ENCODE peak calls at places on chromosomes 5 and 9, in seven cellular contexts. A, C, S, O, D, B and Z are unnamed samples.

GRCh38 chr9:35553670-35554543 is 51.2 kb upstream of the TESK1 start:
- DNase-seq in S (peak; percentile 92), C (peak; percentile 70), O (peak; percentile 22), A (peak; percentile 31), D (peak; percentile 65), B (no peak), Z (no peak)

GRCh38 chr9:120531683-120532300 is 48.2 kb downstream of the CDK5RAP2 start:
- DNase-seq in D (no peak), O (no peak), B (no peak), S (peak; percentile 66), A (no peak), C (peak; percentile 58), Z (no peak)

GRCh38 chr5:67063791-67064190 is 132.8 kb downstream of the CD180 start:
- DNase-seq in B (no peak), S (no peak), O (no peak), A (no peak), D (no peak), C (no peak), Z (no peak)

GRCh38 chr9:97475079-97475478 is 26.4 kb upstream of the TMOD1 start:
- DNase-seq in C (no peak), D (no peak), A (no peak), O (no peak), S (no peak), B (no peak), Z (no peak)

GRCh38 chr9:113548221-113549041 is 84.9 kb downstream of the RGS3 start:
- DNase-seq in C (peak; percentile 77), S (peak; percentile 43), O (no peak), D (no peak), A (no peak), B (no peak), Z (no peak)

GRCh38 chr9:84874583-84874982 is 205.1 kb downstream of the NTRK2 start:
- DNase-seq in S (no peak), O (no peak), D (no peak), A (no peak), C (no peak), B (no peak), Z (no peak)

GRCh38 chr5:88244686-88245085 is 24.0 kb downstream of the TMEM161B start:
- DNase-seq in S (no peak), A (no peak), C (no peak), B (no peak), D (no peak), O (no peak), Z (no peak)

GRCh38 chr9:97982719-97983523 is at the start of gene ANP32B:
- DNase-seq in S (peak; percentile 97), O (peak; percentile 90), A (peak; percentile 95), B (peak; percentile 94), C (peak; percentile 92), D (peak; percentile 91), Z (peak; percentile 94)

GRCh38 chr9:100108572-100108971 is 9.5 kb downstream of the INVS start:
- DNase-seq in D (no peak), S (no peak), B (no peak), A (no peak), O (no peak), C (no peak), Z (no peak)

GRCh38 chr9:131992906-131993657 is 86.6 kb downstream of the MED27 start:
- DNase-seq in B (no peak), A (no peak), D (no peak), O (no peak), C (no peak), S (no peak), Z (no peak)

GRCh38 chr9:21782207-21782606 is 20.2 kb upstream of the MTAP start:
- DNase-seq in D (no peak), O (no peak), B (no peak), S (no peak), A (no peak), C (no peak), Z (no peak)

GRCh38 chr5:167934561-167934971 is 356.9 kb upstream of the WWC1 start:
- DNase-seq in S (no peak), O (no peak), B (no peak), C (no peak), D (no peak), A (no peak), Z (no peak)

GRCh38 chr9:68547417-68547816 is 6.7 kb upstream of the TMEM252 start:
- DNase-seq in O (no peak), S (no peak), B (no peak), A (no peak), D (no peak), C (no peak), Z (no peak)

GRCh38 chr9:99515087-99515486 is 293.0 kb downstream of the SEC61B start:
- DNase-seq in S (no peak), D (no peak), B (no peak), A (no peak), O (no peak), C (no peak), Z (no peak)

GRCh38 chr5:32736842-32737241 is 25.7 kb downstream of the NPR3 start:
- DNase-seq in O (no peak), C (no peak), S (no peak), A (no peak), D (no peak), B (no peak), Z (no peak)

GRCh38 chr5:32735512-32735911 is 24.4 kb downstream of the NPR3 start:
- DNase-seq in B (no peak), O (no peak), D (no peak), C (no peak), A (no peak), S (no peak), Z (no peak)

GRCh38 chr5:32734822-32735378 is 23.8 kb downstream of the NPR3 start:
- DNase-seq in S (no peak), B (no peak), A (no peak), D (no peak), C (no peak), O (no peak), Z (no peak)

GRCh38 chr5:32733582-32734340 is 22.6 kb downstream of the NPR3 start:
- DNase-seq in C (no peak), O (no peak), D (no peak), B (no peak), S (no peak), A (no peak), Z (no peak)
- H3K9me3 ChIP-seq in C (no peaks in the 10 kb centered on the region), O (no peaks in the 10 kb centered on the region), D (no peaks in the 10 kb centered on the region), B (no peaks in the 10 kb centered on the region), S (no peaks in the 10 kb centered on the region), A (no peaks in the 10 kb centered on the region), Z (no peaks in the 10 kb centered on the region)

DNA sequence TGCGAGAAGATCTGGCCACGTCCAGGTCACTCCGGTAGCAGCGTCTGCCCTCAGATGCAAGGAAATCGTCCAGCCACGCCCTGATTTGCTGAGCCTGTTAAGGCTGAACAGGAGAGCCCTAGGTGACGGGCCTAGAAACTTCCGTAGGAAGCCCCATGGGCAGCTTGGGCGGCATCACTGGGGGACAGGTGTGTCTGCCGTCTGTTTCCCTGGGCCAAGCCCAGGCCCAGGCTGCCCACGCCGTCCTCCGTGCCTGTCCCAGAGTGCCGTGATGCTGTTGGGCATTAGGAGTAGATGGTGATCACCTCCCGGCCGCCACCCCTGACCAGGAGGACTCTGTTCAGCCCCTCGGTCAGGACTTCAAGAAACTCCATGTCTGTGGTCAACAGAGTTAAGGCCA is 43.5 kb downstream of the NKD2 start:
- DNase-seq in A (no peak), C (no peak), S (no peak), O (no peak), B (no peak), D (no peak), Z (no peak)
- H3K9me3 ChIP-seq in A (no peaks in the 10 kb centered on the region), C (no peaks in the 10 kb centered on the region), S (no peaks in the 10 kb centered on the region), O (no peaks in the 10 kb centered on the region), B (no peaks in the 10 kb centered on the region), D (no peaks in the 10 kb centered on the region), Z (no peaks in the 10 kb centered on the region)

DNA sequence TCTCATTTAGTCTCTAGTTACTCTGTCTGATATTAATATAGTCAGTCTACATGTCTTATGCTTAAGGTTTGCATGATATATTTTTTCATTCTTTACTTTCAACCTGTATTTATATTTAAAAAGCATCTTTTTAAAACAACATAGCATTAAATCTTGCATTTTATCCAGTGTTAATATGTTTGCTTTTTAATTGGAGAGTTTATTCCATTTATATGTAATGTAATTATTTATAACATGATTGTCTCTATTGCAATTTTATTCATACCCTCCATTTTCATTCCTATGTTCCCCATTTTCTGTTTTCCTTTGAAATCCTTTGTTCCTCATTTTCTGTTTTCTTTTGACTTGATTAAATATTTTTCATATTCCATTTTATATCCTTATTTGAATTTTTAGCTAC is 13.3 kb downstream of the PCDHB15 start:
- DNase-seq in D (no peak), C (no peak), S (no peak), B (no peak), O (no peak), A (no peak), Z (no peak)
- H3K9me3 ChIP-seq in D (peaks cover 81% of the 10 kb centered on the region), C (peaks cover 73% of the 10 kb centered on the region), S (peaks cover 100% of the 10 kb centered on the region), B (peaks cover 29% of the 10 kb centered on the region), O (peaks cover 99% of the 10 kb centered on the region), A (peaks cover 26% of the 10 kb centered on the region), Z (peaks cover 29% of the 10 kb centered on the region)

GRCh38 chr9:103037508-103038477 is 42.7 kb downstream of the CYLC2 start:
- DNase-seq in B (no peak), C (no peak), S (no peak), A (no peak), D (no peak), O (no peak), Z (no peak)
- H3K9me3 ChIP-seq in B (peaks cover 3% of the 10 kb centered on the region), C (no peaks in the 10 kb centered on the region), S (no peaks in the 10 kb centered on the region), A (no peaks in the 10 kb centered on the region), D (no peaks in the 10 kb centered on the region), O (no peaks in the 10 kb centered on the region), Z (no peaks in the 10 kb centered on the region)

GRCh38 chr5:3214838-3215374 is 380.7 kb upstream of the IRX1 start:
- DNase-seq in D (no peak), S (no peak), O (no peak), B (no peak), A (no peak), C (no peak), Z (no peak)
- H3K9me3 ChIP-seq in D (no peaks in the 10 kb centered on the region), S (no peaks in the 10 kb centered on the region), O (no peaks in the 10 kb centered on the region), B (no peaks in the 10 kb centered on the region), A (no peaks in the 10 kb centered on the region), C (no peaks in the 10 kb centered on the region), Z (no peaks in the 10 kb centered on the region)